ENCODE peak calls at places on chromosomes 12 and 14, in seven cellular contexts. Y, S, W, N, T, V and J are unnamed samples. For H3K9me3, the result is how much of the 10 kb centered on the place peaks cover.

GRCh38 chr14:91233936-91234790 is 10.3 kb downstream of the GPR68 start:
- DNase-seq in Y (no peak), S (no peak), W (no peak), N (no peak), T (no peak), V (no peak), J (no peak)

GRCh38 chr14:104283197-104284106 is 145.1 kb downstream of the KIF26A start:
- DNase-seq in Y (no peak), S (peak), W (no peak), N (no peak), T (no peak), V (no peak), J (no peak)

GRCh38 chr12:88206636-88207035 is 64.5 kb downstream of the TMTC3 start:
- DNase-seq in Y (no peak), S (no peak), W (no peak), N (peak), T (no peak), V (no peak), J (no peak)

GRCh38 chr12:30457621-30458289 is 237.9 kb downstream of the IPO8 start:
- DNase-seq in Y (no peak), S (no peak), W (no peak), N (peak), T (no peak), V (no peak), J (no peak)

GRCh38 chr14:98692832-98693231 is 579.2 kb downstream of the BCL11B start:
- DNase-seq in Y (no peak), S (no peak), W (no peak), N (no peak), T (no peak), V (no peak), J (no peak)

GRCh38 chr14:87391066-87391465 is 601.9 kb downstream of the GALC start:
- DNase-seq in Y (no peak), S (no peak), W (no peak), N (no peak), T (no peak), V (no peak), J (no peak)

GRCh38 chr14:94340533-94340932 is 17.4 kb upstream of the SERPINA6 start:
- DNase-seq in Y (no peak), S (no peak), W (no peak), N (no peak), T (no peak), V (no peak), J (no peak)

GRCh38 chr14:100146548-100147091 is 12.8 kb downstream of the DEGS2 start:
- DNase-seq in Y (no peak), S (peak), W (no peak), N (no peak), T (no peak), V (no peak), J (peak)

GRCh38 chr12:64893961-64894360 is 69.5 kb downstream of the TBC1D30 start:
- DNase-seq in Y (no peak), S (no peak), W (no peak), N (peak), T (no peak), V (no peak), J (no peak)

GRCh38 chr12:80838708-80839107 is 99.0 kb downstream of the LIN7A start:
- DNase-seq in Y (no peak), S (no peak), W (no peak), N (no peak), T (no peak), V (no peak), J (no peak)

GRCh38 chr12:111753144-111753881 is 13.4 kb upstream of the ALDH2 start:
- DNase-seq in Y (peak), S (peak), W (no peak), N (peak), T (no peak), V (no peak), J (no peak)

GRCh38 chr12:116277393-116278258 is at the start of gene MED13L:
- DNase-seq in Y (peak), S (peak), W (peak), N (peak), T (peak), V (peak), J (peak)

GRCh38 chr14:73269729-73270651 is 32.7 kb downstream of the PAPLN start:
- DNase-seq in Y (peak), S (peak), W (no peak), N (peak), T (no peak), V (no peak), J (no peak)

GRCh38 chr12:105331805-105332251 is 1.3 kb downstream of the C12orf75 start:
- DNase-seq in Y (no peak), S (no peak), W (no peak), N (peak), T (no peak), V (peak), J (peak)

GRCh38 chr14:38855513-38855912 is 247.5 kb downstream of the SEC23A start:
- DNase-seq in Y (no peak), S (no peak), W (no peak), N (no peak), T (no peak), V (no peak), J (no peak)

GRCh38 chr14:59265808-59266207 is 77.3 kb downstream of the DAAM1 start:
- DNase-seq in Y (no peak), S (no peak), W (no peak), N (no peak), T (no peak), V (no peak), J (no peak)

GRCh38 chr12:10365716-10366433 is 24.0 kb downstream of the KLRK1 start:
- DNase-seq in Y (no peak), S (no peak), W (no peak), N (peak), T (no peak), V (no peak), J (no peak)

GRCh38 chr14:79328863-79329262 is 882.4 kb downstream of the DIO2 start:
- DNase-seq in Y (no peak), S (no peak), W (no peak), N (peak), T (no peak), V (no peak), J (no peak)

GRCh38 chr12:131473721-131474709 is 236.9 kb upstream of the SFSWAP start:
- DNase-seq in Y (no peak), S (no peak), W (no peak), N (no peak), T (no peak), V (no peak), J (no peak)

GRCh38 chr14:61696753-61697318 is 1.5 kb downstream of the HIF1A start:
- DNase-seq in Y (no peak), S (no peak), W (no peak), N (no peak), T (no peak), V (no peak), J (no peak)

GRCh38 chr14:50980451-50980850 is 36.2 kb upstream of the PYGL start:
- DNase-seq in Y (no peak), S (no peak), W (no peak), N (no peak), T (no peak), V (no peak), J (no peak)

GRCh38 chr14:103128631-103129300 is 5.5 kb downstream of the TNFAIP2 start:
- DNase-seq in Y (no peak), S (no peak), W (no peak), N (no peak), T (no peak), V (no peak), J (no peak)

GRCh38 chr12:59041241-59042121 is 121.2 kb upstream of the LRIG3 start:
- DNase-seq in Y (no peak), S (no peak), W (no peak), N (peak), T (no peak), V (no peak), J (no peak)

GRCh38 chr14:85438001-85438400 is 91.9 kb upstream of the FLRT2 start:
- DNase-seq in Y (no peak), S (no peak), W (no peak), N (no peak), T (no peak), V (no peak), J (no peak)

GRCh38 chr14:94673781-94674231 is 61.6 kb downstream of the SERPINA3 start:
- DNase-seq in Y (no peak), S (no peak), W (no peak), N (peak), T (no peak), V (no peak), J (no peak)

DNA sequence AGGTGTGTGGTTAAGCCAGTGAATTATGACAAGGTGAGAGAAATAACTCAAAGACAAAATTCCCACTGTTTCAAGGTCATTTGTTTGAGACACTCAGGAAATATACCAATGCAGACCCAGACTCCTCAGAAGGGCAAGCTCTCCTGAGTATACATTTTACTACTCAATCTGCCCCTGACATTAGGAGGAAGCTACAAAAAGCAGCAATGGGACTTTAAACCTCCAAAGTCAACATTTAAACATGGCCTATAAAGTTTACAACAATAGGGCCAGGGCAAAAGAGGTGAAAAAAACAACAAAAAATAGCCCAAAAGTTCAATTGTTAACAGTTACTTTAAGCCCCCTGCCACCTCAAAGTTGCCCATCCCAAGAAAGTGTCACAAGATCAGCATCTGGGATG is 19.5 kb upstream of the PEX5 start:
- DNase-seq in Y (no peak), S (no peak), W (no peak), N (no peak), T (no peak), V (no peak), J (no peak)
- H3K9me3 ChIP-seq in Y (under half), S (under half), W (under half), N (under half), T (under half), V (under half), J (half or more)

DNA sequence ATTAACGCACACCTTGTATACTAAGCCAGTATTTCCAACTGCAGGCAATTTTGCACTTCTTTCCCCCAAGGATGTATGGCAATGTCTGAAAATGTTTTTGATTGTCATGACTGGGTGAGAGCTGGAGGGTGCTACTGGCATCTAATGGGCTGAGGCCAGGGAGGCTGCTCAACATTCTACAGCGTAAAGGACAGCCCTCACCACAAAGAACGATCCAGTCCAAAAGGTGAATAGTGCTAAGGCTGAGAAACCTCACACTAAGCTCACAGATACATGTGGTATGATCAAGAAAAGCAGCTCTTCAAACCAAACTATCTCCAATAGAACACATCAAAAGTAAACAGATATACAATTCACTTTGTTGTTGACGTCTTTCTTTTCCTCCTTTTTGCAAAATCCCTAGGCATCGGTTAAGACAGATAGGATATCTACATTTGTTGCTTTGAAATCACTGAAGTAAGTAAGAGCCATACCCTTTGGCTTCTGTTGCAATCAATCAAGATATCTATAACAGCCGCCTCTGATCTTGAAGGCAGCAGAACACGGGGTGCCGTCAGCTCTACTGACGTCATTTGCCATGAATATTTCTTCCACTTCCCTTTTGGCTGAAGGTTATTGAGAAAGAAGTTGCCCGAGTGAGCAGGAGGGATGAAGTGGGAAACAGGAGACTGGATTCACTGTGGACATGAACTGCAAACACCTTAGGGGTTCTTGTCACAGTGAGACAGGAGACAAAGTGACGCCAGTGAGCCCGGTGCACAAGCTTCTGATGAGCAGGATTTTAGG is 218.3 kb downstream of the FOXN3 start:
- DNase-seq in Y (no peak), S (no peak), W (no peak), N (peak), T (no peak), V (no peak), J (no peak)
- H3K9me3 ChIP-seq in Y (under half), S (under half), W (under half), N (under half), T (under half), V (under half), J (under half)

DNA sequence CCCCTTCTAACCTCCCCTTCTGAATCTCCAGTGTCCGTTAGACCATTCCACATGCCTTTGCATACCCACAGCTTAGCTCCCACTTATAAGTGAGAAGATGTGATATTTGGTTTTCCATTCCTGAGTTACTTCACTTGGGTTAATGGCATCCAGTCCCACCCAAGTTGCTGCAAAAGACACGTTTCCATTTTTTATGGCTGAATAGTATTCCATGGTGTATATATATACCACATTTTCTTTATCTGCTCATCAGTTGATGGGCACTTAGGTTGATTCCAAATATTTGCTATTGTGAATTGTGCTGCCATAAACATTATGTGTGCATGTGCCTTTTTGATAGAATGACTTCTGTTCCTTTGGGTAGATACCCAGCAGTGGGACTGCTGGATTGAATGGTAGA is 67.8 kb downstream of the MVK start:
- DNase-seq in Y (no peak), S (no peak), W (no peak), N (no peak), T (no peak), V (no peak), J (no peak)
- H3K9me3 ChIP-seq in Y (under half), S (under half), W (under half), N (under half), T (under half), V (under half), J (under half)

DNA sequence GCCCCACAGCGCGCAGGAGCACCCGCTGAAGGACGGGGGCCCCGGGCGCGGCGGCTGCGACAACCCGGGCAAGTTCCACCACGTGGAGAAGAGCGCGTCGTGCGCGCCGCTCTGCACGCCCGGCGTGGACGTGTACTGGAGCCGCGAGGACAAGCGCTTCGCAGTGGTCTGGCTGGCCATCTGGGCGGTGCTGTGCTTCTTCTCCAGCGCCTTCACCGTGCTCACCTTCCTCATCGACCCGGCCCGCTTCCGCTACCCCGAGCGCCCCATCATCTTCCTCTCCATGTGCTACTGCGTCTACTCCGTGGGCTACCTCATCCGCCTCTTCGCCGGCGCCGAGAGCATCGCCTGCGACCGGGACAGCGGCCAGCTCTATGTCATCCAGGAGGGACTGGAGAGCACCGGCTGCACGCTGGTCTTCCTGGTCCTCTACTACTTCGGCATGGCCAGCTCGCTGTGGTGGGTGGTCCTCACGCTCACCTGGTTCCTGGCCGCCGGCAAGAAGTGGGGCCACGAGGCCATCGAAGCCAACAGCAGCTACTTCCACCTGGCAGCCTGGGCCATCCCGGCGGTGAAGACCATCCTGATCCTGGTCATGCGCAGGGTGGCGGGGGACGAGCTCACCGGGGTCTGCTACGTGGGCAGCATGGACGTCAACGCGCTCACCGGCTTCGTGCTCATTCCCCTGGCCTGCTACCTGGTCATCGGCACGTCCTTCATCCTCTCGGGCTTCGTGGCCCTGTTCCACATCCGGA is 1.4 kb downstream of the FZD10 start:
- DNase-seq in Y (no peak), S (no peak), W (no peak), N (no peak), T (no peak), V (no peak), J (no peak)
- H3K9me3 ChIP-seq in Y (under half), S (under half), W (under half), N (under half), T (under half), V (under half), J (under half)

GRCh38 chr14:105839425-105840265 is 313.3 kb downstream of the TMEM121 start:
- DNase-seq in Y (no peak), S (no peak), W (no peak), N (no peak), T (no peak), V (no peak), J (no peak)

GRCh38 chr14:105838591-105839424 is 312.4 kb downstream of the TMEM121 start:
- DNase-seq in Y (no peak), S (no peak), W (no peak), N (no peak), T (no peak), V (no peak), J (no peak)

GRCh38 chr14:105836730-105837129 is 310.3 kb downstream of the TMEM121 start:
- DNase-seq in Y (no peak), S (no peak), W (no peak), N (no peak), T (no peak), V (no peak), J (no peak)

GRCh38 chr14:105837349-105838063 is 311.1 kb downstream of the TMEM121 start:
- DNase-seq in Y (no peak), S (no peak), W (no peak), N (no peak), T (no peak), V (no peak), J (no peak)

GRCh38 chr14:105838107-105838506 is 311.7 kb downstream of the TMEM121 start:
- DNase-seq in Y (no peak), S (no peak), W (no peak), N (no peak), T (no peak), V (no peak), J (no peak)
- H3K9me3 ChIP-seq in Y (under half), S (under half), W (under half), N (under half), T (under half), V (under half), J (under half)

GRCh38 chr12:126087692-126088091 is 1022.5 kb downstream of the AACS start:
- DNase-seq in Y (no peak), S (no peak), W (no peak), N (no peak), T (no peak), V (no peak), J (no peak)

GRCh38 chr12:126084480-126084879 is 1019.2 kb downstream of the AACS start:
- DNase-seq in Y (no peak), S (no peak), W (no peak), N (no peak), T (no peak), V (no peak), J (no peak)

GRCh38 chr12:126086242-126086641 is 1021.0 kb downstream of the AACS start:
- DNase-seq in Y (no peak), S (no peak), W (no peak), N (no peak), T (no peak), V (no peak), J (no peak)

DNA sequence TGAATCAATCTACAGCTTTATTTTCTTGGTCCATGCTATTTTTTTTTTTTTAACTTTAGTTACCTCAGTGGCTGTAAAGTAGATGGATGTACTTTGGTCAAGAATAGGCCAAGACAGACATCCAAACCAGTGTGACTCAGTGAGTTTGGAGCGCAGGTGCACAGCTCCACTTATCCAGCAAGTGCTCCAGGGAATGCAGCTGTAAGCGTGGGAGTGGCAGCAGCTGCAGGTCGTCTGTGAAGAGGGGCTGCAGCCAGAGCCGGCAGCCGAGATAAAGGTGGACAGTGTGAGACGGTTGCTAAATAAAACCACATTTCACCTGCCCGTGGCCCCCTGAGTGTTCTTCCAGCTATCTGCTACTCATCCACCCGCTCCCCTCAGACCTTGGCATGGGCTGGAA is 1018.7 kb downstream of the AACS start:
- DNase-seq in Y (no peak), S (no peak), W (no peak), N (no peak), T (no peak), V (no peak), J (no peak)
- H3K9me3 ChIP-seq in Y (under half), S (under half), W (under half), N (under half), T (under half), V (under half), J (under half)

DNA sequence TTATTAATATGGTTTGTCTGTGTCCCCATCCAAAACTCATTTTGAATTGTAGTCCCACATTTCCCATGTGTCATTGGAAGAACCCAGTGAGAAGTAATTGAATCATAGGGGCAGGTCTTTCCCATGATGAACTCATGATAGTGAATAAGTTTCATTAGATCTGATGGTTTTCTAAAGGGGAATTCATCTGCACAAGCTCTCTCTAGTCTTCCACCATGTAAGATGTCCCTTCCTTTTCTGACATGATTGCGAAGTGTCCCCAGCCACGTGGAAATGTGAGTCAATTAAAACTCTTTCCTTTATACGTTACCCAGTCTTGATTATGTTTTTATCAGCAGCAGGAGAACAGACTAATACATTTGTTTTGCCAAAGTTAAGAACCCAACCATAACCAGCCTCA is 1136.6 kb downstream of the TMEM121 start:
- DNase-seq in Y (no peak), S (no peak), W (no peak), N (no peak), T (no peak), V (no peak), J (no peak)
- H3K9me3 ChIP-seq in Y (under half), S (under half), W (under half), N (under half), T (under half), V (under half), J (under half)